ENCODE peak calls at places on chromosomes 3 and 15, in nine cellular contexts. A is EL; K is astrocyte; H is CD4-positive, alpha-beta T cell; P is midbrain; I is RCC 7860; N is stimulated activated CD4-positive, alpha-beta T cell treated with anti-CD3 and anti-CD28 coated beads, Interleukin-1b, Interleukin-23, amount 100 ng/mL, for 4 hours; T is NCI-H2171 treated with DMSO at 0.1 percent for 48 hours; S is stimulated activated naive CD4-positive, alpha-beta T cell. F is an unnamed sample.

GRCh38 chr15:81869161-81869928 is 176.5 kb downstream of the MEX3B start:
- DNase-seq in A (no peak), K (no peak), H (no peak), P (no peak), I (no peak), N (no peak), T (no peak), S (no peak), F (no peak)

GRCh38 chr3:175421897-175422296 is 562.8 kb downstream of the NAALADL2 start:
- DNase-seq in A (peak; percentile 28), K (no peak), H (no peak), P (no peak), I (no peak), N (no peak), T (no peak), S (no peak), F (no peak)

GRCh38 chr15:48144889-48145288 is 24.1 kb downstream of the SLC24A5 start:
- DNase-seq in A (peak; percentile 37), K (peak; percentile 32), H (no peak), P (no peak), I (no peak), N (no peak), T (no peak), S (no peak), F (no peak)

GRCh38 chr3:42122261-42123011 is 31.3 kb downstream of the TRAK1 start:
- DNase-seq in A (no peak), K (no peak), H (no peak), P (no peak), I (no peak), N (no peak), T (peak; percentile 29), S (no peak), F (no peak)

GRCh38 chr15:73593278-73594074 is 39.7 kb downstream of the NPTN start:
- DNase-seq in A (no peak), K (peak; percentile 14), H (no peak), P (no peak), I (no peak), N (no peak), T (peak; percentile 31), S (no peak), F (no peak)

GRCh38 chr3:15783361-15783969 is 14.3 kb downstream of the ANKRD28 start:
- DNase-seq in A (peak; percentile 67), K (peak; percentile 91), H (no peak), P (no peak), I (no peak), N (no peak), T (no peak), S (no peak), F (no peak)

GRCh38 chr3:50599716-50600118 is 11.9 kb downstream of the CISH start:
- DNase-seq in A (no peak), K (no peak), H (no peak), P (no peak), I (no peak), N (no peak), T (no peak), S (no peak), F (no peak)

GRCh38 chr15:96392380-96393208 is 62.1 kb downstream of the NR2F2 start:
- DNase-seq in A (no peak), K (peak; percentile 8), H (no peak), P (no peak), I (no peak), N (no peak), T (no peak), S (no peak), F (no peak)

GRCh38 chr15:92813440-92813839 is 86.7 kb upstream of the CHD2 start:
- DNase-seq in A (no peak), K (no peak), H (no peak), P (no peak), I (no peak), N (no peak), T (no peak), S (no peak), F (no peak)

GRCh38 chr3:138732465-138732864 is 102.3 kb downstream of the PIK3CB start:
- DNase-seq in A (no peak), K (no peak), H (no peak), P (no peak), I (no peak), N (no peak), T (no peak), S (no peak), F (no peak)

GRCh38 chr3:35677797-35678196 is 38.5 kb downstream of the ARPP21 start:
- DNase-seq in A (no peak), K (peak; percentile 18), H (no peak), P (no peak), I (no peak), N (no peak), T (peak; percentile 42), S (no peak), F (no peak)

GRCh38 chr3:178419078-178419477 is 117.2 kb upstream of the KCNMB2 start:
- DNase-seq in A (peak; percentile 35), K (peak; percentile 25), H (no peak), P (no peak), I (no peak), N (no peak), T (no peak), S (no peak), F (peak; percentile 24)

GRCh38 chr3:136612512-136612911 is 139.7 kb downstream of the STAG1 start:
- DNase-seq in A (peak; percentile 49), K (peak; percentile 25), H (no peak), P (no peak), I (no peak), N (no peak), T (no peak), S (no peak), F (no peak)

GRCh38 chr15:60396560-60396963 is 1.2 kb downstream of the ANXA2 start:
- DNase-seq in A (peak; percentile 52), K (no peak), H (no peak), P (no peak), I (peak; percentile 37), N (no peak), T (no peak), S (no peak), F (no peak)

GRCh38 chr15:42385206-42385979 is 26.1 kb downstream of the CAPN3 start:
- DNase-seq in A (peak; percentile 48), K (peak; percentile 10), H (no peak), P (peak; percentile 26), I (peak; percentile 36), N (no peak), T (no peak), S (no peak), F (peak; percentile 12)

GRCh38 chr3:134027631-134028030 is 2.1 kb downstream of the SLCO2A1 start:
- DNase-seq in A (no peak), K (no peak), H (no peak), P (no peak), I (no peak), N (no peak), T (no peak), S (no peak), F (no peak)

GRCh38 chr3:158217992-158218391 is 108.1 kb downstream of the RSRC1 start:
- DNase-seq in A (no peak), K (no peak), H (no peak), P (no peak), I (no peak), N (no peak), T (no peak), S (no peak), F (no peak)

GRCh38 chr3:189272500-189273119 is 100.8 kb downstream of the TPRG1 start:
- DNase-seq in A (no peak), K (no peak), H (no peak), P (no peak), I (no peak), N (no peak), T (peak; percentile 39), S (no peak), F (peak; percentile 66)

GRCh38 chr3:34005886-34006285 is 207.5 kb downstream of the PDCD6IP start:
- DNase-seq in A (peak; percentile 90), K (peak; percentile 80), H (no peak), P (no peak), I (peak; percentile 34), N (no peak), T (no peak), S (no peak), F (no peak)

GRCh38 chr15:101201411-101202174 is 50.3 kb downstream of the CHSY1 start:
- DNase-seq in A (peak; percentile 99), K (peak; percentile 98), H (no peak), P (peak; percentile 36), I (peak; percentile 94), N (no peak), T (no peak), S (no peak), F (no peak)

GRCh38 chr3:193134895-193135294 is 106.1 kb upstream of the PLAAT1 start:
- DNase-seq in A (peak; percentile 89), K (peak; percentile 89), H (no peak), P (no peak), I (peak; percentile 62), N (no peak), T (peak; percentile 33), S (no peak), F (no peak)

GRCh38 chr15:63364293-63365003 is 17.2 kb downstream of the CA12 start:
- DNase-seq in A (no peak), K (no peak), H (no peak), P (no peak), I (peak; percentile 58), N (no peak), T (no peak), S (no peak), F (no peak)

GRCh38 chr3:46713048-46713897 is 4.4 kb downstream of the PRSS50 start:
- DNase-seq in A (no peak), K (no peak), H (no peak), P (no peak), I (no peak), N (no peak), T (no peak), S (no peak), F (no peak)

GRCh38 chr3:56373386-56373785 is 94.9 kb downstream of the ERC2 start:
- DNase-seq in A (no peak), K (no peak), H (no peak), P (no peak), I (no peak), N (no peak), T (no peak), S (no peak), F (no peak)

F was measured in NCI-H748 treated with DMSO at 0.1 percent for 48 hours.